ENCODE peak calls at places on chromosomes 6 and 20, in seven cellular contexts. F is AG09309, R is colonic mucosa, B is brain microvascular endothelial cell, E is fibroblast of lung, D is left lung, Q is astrocyte of the cerebellum. U is an unnamed sample.

GRCh38 chr20:51687071-51687470 is 81.1 kb downstream of the ATP9A start:
- DNase-seq in F (no peak), R (no peak), B (peak), E (peak), D (no peak), Q (no peak), U (peak)

GRCh38 chr6:111909238-111909637 is 36.0 kb upstream of the FYN start:
- DNase-seq in F (no peak), R (no peak), B (no peak), E (no peak), D (no peak), Q (no peak), U (no peak)

GRCh38 chr6:119442776-119443184 is 93.2 kb upstream of the MAN1A1 start:
- DNase-seq in F (no peak), R (no peak), B (no peak), E (no peak), D (no peak), Q (no peak), U (no peak)

GRCh38 chr20:50281831-50282591 is 91.4 kb downstream of the CEBPB start:
- DNase-seq in F (no peak), R (no peak), B (no peak), E (no peak), D (no peak), Q (no peak), U (no peak)

GRCh38 chr20:37145014-37145413 is 34.1 kb upstream of the RPN2 start:
- DNase-seq in F (no peak), R (no peak), B (no peak), E (no peak), D (no peak), Q (no peak), U (no peak)

GRCh38 chr20:24938498-24938897 is 10.6 kb upstream of the CST7 start:
- DNase-seq in F (no peak), R (no peak), B (no peak), E (no peak), D (no peak), Q (no peak), U (no peak)

GRCh38 chr6:105545947-105546710 is 143.2 kb upstream of the PREP start:
- DNase-seq in F (peak), R (no peak), B (no peak), E (peak), D (no peak), Q (no peak), U (peak)

GRCh38 chr6:131948692-131949614 is 2.2 kb downstream of the CCN2 start:
- DNase-seq in F (peak), R (no peak), B (peak), E (peak), D (no peak), Q (peak), U (peak)

GRCh38 chr6:47780510-47781356 is 1.1 kb upstream of the OPN5 start:
- DNase-seq in F (peak), R (peak), B (peak), E (peak), D (no peak), Q (peak), U (peak)

GRCh38 chr6:27251672-27252251 is 4.3 kb downstream of the PRSS16 start:
- DNase-seq in F (no peak), R (peak), B (peak), E (no peak), D (peak), Q (no peak), U (no peak)
- TF ChIP-seq CTCF in F (no peak), R (peak), B (peak), E (peak), D (no peak), Q (peak), U (peak)

GRCh38 chr20:62252342-62252966 is 14.1 kb downstream of the OSBPL2 start:
- DNase-seq in F (no peak), R (no peak), B (no peak), E (peak), D (no peak), Q (no peak), U (no peak)

GRCh38 chr20:62253398-62253797 is 15.1 kb downstream of the OSBPL2 start:
- DNase-seq in F (no peak), R (no peak), B (no peak), E (no peak), D (no peak), Q (no peak), U (no peak)

GRCh38 chr20:62255976-62256375 is 17.7 kb downstream of the OSBPL2 start:
- DNase-seq in F (no peak), R (no peak), B (no peak), E (no peak), D (no peak), Q (no peak), U (no peak)

GRCh38 chr20:62258499-62259293 is 20.4 kb downstream of the OSBPL2 start:
- DNase-seq in F (peak), R (no peak), B (peak), E (peak), D (no peak), Q (peak), U (peak)

DNA sequence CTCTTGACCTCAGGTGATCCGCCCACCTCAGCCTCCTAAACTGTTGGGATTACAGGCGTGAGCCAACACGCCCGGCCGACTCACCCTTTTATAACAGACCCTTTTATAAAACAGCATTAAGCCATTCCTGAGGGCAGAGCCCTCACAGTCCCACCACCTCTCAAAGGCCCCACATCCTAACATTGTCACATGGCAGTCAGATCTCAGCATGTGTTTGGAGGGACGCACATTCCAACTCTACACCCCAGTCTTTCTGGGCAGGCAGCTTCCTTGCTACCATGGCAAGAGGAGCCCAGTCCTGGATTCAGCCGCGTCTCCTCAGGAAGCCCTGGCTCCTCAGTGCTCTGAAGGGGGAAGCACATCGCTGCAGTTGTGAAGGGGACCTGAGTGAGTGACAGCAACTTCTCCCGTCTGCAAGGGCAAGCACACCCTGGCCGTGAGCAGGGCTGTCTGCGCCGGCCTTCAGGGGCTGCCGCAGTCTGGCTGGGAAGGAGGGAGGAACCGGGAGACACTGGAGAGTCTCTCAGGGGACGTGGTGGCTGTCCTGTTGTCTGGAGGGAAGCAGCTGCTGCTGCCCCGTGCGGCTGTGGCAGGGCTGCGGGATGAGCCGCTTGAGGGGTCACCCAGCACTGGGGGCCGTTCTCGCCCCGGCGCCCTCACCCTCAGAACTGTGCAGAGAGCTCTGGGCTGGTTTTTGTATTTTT is 15.9 kb downstream of the OSBPL2 start:
- DNase-seq in F (no peak), R (no peak), B (no peak), E (no peak), D (no peak), Q (no peak), U (no peak)
- TF ChIP-seq CTCF in F (no peak), R (no peak), B (no peak), E (no peak), D (no peak), Q (no peak), U (no peak)

DNA sequence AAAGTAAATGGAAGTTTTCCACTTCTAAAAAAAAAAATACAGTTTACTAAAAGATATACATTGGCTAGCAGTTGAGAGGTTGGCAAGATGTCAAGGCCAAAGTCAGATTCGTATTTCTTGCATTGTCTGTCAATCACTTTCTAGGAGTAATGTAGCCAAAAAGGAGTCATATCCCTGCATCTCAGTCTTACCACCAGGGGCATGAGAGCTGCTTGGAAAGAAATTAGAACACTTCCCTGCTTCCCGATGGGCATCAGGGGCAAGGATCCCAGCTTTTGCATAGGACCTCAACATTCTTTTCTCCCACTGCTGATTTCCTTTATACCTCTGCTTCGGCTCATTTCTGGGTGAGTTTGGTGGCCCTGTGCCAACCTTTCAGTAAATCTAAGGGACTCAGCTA is 581.0 kb upstream of the MAP3K7 start:
- DNase-seq in F (no peak), R (no peak), B (no peak), E (no peak), D (no peak), Q (no peak), U (no peak)
- TF ChIP-seq CTCF in F (no peak), R (no peak), B (peak), E (peak), D (no peak), Q (peak), U (no peak)

GRCh38 chr6:165677091-165677490 is 14.1 kb upstream of the PDE10A start:
- DNase-seq in F (no peak), R (no peak), B (no peak), E (no peak), D (no peak), Q (no peak), U (no peak)

GRCh38 chr6:165674155-165675029 is 11.4 kb upstream of the PDE10A start:
- DNase-seq in F (no peak), R (no peak), B (no peak), E (no peak), D (no peak), Q (no peak), U (no peak)

GRCh38 chr6:165675120-165675519 is 12.1 kb upstream of the PDE10A start:
- DNase-seq in F (no peak), R (no peak), B (no peak), E (no peak), D (no peak), Q (no peak), U (no peak)

GRCh38 chr6:165678429-165678828 is 15.4 kb upstream of the PDE10A start:
- DNase-seq in F (no peak), R (no peak), B (no peak), E (no peak), D (no peak), Q (no peak), U (no peak)

DNA sequence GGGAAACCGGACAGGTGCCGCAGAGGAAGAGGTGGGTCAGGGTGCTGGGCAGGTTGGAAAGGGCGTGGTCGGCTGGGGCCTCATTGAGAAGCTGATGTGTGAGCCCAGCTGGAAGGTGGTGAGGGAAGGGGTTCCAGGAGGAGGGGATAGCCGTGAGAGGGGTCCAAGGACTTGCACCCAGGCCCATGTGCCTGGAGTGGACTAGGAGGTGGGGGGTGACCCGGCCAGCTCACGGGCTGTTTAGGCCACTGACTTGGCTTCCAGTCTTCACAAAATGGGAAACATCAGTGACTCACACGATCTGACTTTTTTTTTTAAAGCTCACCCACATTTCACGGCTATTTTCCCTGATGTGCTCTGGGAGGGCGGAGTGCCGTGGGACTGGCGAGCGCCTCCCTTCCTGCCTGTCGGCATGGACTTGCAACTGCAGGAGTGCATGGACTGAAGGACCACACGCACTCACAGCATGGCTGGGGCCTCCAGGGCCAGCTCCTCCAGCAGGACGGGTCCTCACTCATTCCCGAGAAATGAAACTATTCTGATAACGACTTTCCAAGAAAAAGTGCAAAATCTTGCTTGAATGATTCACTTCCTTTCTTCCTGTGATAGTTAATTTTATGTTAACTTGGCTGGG is 13.5 kb upstream of the PDE10A start:
- DNase-seq in F (no peak), R (no peak), B (peak), E (peak), D (no peak), Q (no peak), U (no peak)
- TF ChIP-seq CTCF in F (no peak), R (no peak), B (peak), E (no peak), D (no peak), Q (peak), U (no peak)

GRCh38 chr6:65638047-65638831 is 68.8 kb downstream of the EYS start:
- DNase-seq in F (no peak), R (peak), B (no peak), E (peak), D (no peak), Q (no peak), U (no peak)
- TF ChIP-seq CTCF in F (no peak), R (peak), B (peak), E (peak), D (no peak), Q (peak), U (no peak)

GRCh38 chr6:161154796-161155335 is 119.0 kb downstream of the AGPAT4 start:
- DNase-seq in F (no peak), R (no peak), B (no peak), E (no peak), D (no peak), Q (no peak), U (no peak)

GRCh38 chr6:161152527-161152862 is 121.4 kb downstream of the AGPAT4 start:
- DNase-seq in F (no peak), R (no peak), B (no peak), E (no peak), D (no peak), Q (no peak), U (no peak)

GRCh38 chr6:161153725-161154124 is 120.1 kb downstream of the AGPAT4 start:
- DNase-seq in F (no peak), R (no peak), B (no peak), E (no peak), D (no peak), Q (no peak), U (no peak)

GRCh38 chr6:161151660-161152526 is 122.0 kb downstream of the AGPAT4 start:
- DNase-seq in F (no peak), R (no peak), B (no peak), E (no peak), D (no peak), Q (no peak), U (no peak)

GRCh38 chr6:161152904-161153662 is 120.8 kb downstream of the AGPAT4 start:
- DNase-seq in F (no peak), R (no peak), B (no peak), E (peak), D (no peak), Q (no peak), U (no peak)
- TF ChIP-seq CTCF in F (peak), R (peak), B (peak), E (peak), D (peak), Q (peak), U (peak)

GRCh38 chr6:75284285-75285155 is at the start of gene TMEM30A:
- DNase-seq in F (peak), R (peak), B (peak), E (peak), D (peak), Q (peak), U (peak)
- TF ChIP-seq CTCF in F (no peak), R (no peak), B (no peak), E (no peak), D (no peak), Q (no peak), U (peak)

DNA sequence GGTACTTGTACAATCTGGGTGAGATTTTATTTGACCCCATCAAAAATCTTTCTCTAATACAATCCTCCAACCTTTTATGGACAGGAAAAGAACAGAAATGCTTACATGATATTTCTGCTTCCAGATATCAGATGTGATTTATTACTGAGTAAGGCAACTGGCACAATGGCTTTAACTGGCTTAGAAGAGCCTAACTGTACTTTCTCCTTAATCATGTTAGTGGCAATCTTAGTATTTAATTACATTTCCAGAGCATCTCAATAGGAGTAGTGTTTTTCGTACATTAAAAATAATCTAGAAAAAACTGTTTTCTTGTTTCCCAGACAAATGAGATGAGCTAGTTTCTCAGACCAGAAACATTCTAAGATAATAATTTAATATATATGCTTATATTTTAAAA is 251.6 kb downstream of the KCNQ5 start:
- DNase-seq in F (no peak), R (no peak), B (no peak), E (no peak), D (no peak), Q (no peak), U (no peak)
- TF ChIP-seq CTCF in F (no peak), R (no peak), B (no peak), E (no peak), D (no peak), Q (no peak), U (no peak)

GRCh38 chr6:166836785-166837718 is 119.3 kb downstream of the RNASET2 start:
- DNase-seq in F (no peak), R (no peak), B (no peak), E (no peak), D (no peak), Q (no peak), U (no peak)

GRCh38 chr6:166834049-166834448 is 122.3 kb downstream of the RNASET2 start:
- DNase-seq in F (no peak), R (no peak), B (no peak), E (no peak), D (no peak), Q (no peak), U (no peak)

GRCh38 chr6:166839569-166839968 is 116.8 kb downstream of the RNASET2 start:
- DNase-seq in F (no peak), R (no peak), B (no peak), E (no peak), D (no peak), Q (no peak), U (no peak)

GRCh38 chr6:166842607-166843006 is 113.7 kb downstream of the RNASET2 start:
- DNase-seq in F (no peak), R (no peak), B (no peak), E (no peak), D (no peak), Q (no peak), U (no peak)

GRCh38 chr6:166839006-166839405 is 117.3 kb downstream of the RNASET2 start:
- DNase-seq in F (no peak), R (no peak), B (no peak), E (no peak), D (no peak), Q (no peak), U (no peak)
- TF ChIP-seq CTCF in F (no peak), R (no peak), B (no peak), E (no peak), D (no peak), Q (no peak), U (no peak)

U was measured in HFFc6.